ENCODE peak calls at places on chromosomes 7 and 10, in ten cellular contexts. One of them, this sample, is unnamed. For H3K9me3, the result is how much of the 10 kb centered on the place peaks cover.

GRCh38 chr7:37352974-37353948 is 95.4 kb downstream of the ELMO1 start:
- DNase-seq in fibroblast of lung: no peak
- DNase-seq in BE2C: peak
- DNase-seq in breast epithelium: no peak
- DNase-seq in tibial artery: peak
- DNase-seq in esophagus squamous epithelium: no peak
- DNase-seq in psoas muscle: no peak
- DNase-seq in MM.1S: peak
- DNase-seq in aorta: peak
- DNase-seq in adipocyte: no peak
- DNase-seq in this sample: peak

GRCh38 chr10:42618424-42618823 is 19.9 kb downstream of the ZNF33B start:
- DNase-seq in fibroblast of lung: no peak
- DNase-seq in BE2C: no peak
- DNase-seq in breast epithelium: no peak
- DNase-seq in tibial artery: no peak
- DNase-seq in esophagus squamous epithelium: no peak
- DNase-seq in psoas muscle: no peak
- DNase-seq in MM.1S: no peak
- DNase-seq in aorta: no peak
- DNase-seq in adipocyte: no peak
- DNase-seq in this sample: no peak

GRCh38 chr10:109968954-109969644 is 38.7 kb upstream of the ADD3 start:
- DNase-seq in fibroblast of lung: no peak
- DNase-seq in BE2C: no peak
- DNase-seq in breast epithelium: no peak
- DNase-seq in tibial artery: no peak
- DNase-seq in esophagus squamous epithelium: no peak
- DNase-seq in psoas muscle: no peak
- DNase-seq in MM.1S: no peak
- DNase-seq in aorta: no peak
- DNase-seq in adipocyte: no peak
- DNase-seq in this sample: no peak

GRCh38 chr10:92218569-92218968 is 72.3 kb downstream of the CPEB3 start:
- DNase-seq in fibroblast of lung: no peak
- DNase-seq in BE2C: no peak
- DNase-seq in breast epithelium: no peak
- DNase-seq in tibial artery: no peak
- DNase-seq in esophagus squamous epithelium: no peak
- DNase-seq in psoas muscle: no peak
- DNase-seq in MM.1S: no peak
- DNase-seq in aorta: no peak
- DNase-seq in adipocyte: no peak
- DNase-seq in this sample: no peak

GRCh38 chr7:2152646-2153045 is 80.1 kb downstream of the MAD1L1 start:
- DNase-seq in fibroblast of lung: no peak
- DNase-seq in BE2C: peak
- DNase-seq in breast epithelium: no peak
- DNase-seq in tibial artery: no peak
- DNase-seq in esophagus squamous epithelium: no peak
- DNase-seq in psoas muscle: no peak
- DNase-seq in MM.1S: no peak
- DNase-seq in aorta: peak
- DNase-seq in adipocyte: no peak
- DNase-seq in this sample: no peak

GRCh38 chr10:128062837-128063563 is 63.2 kb downstream of the MKI67 start:
- DNase-seq in fibroblast of lung: no peak
- DNase-seq in BE2C: no peak
- DNase-seq in breast epithelium: no peak
- DNase-seq in tibial artery: peak
- DNase-seq in esophagus squamous epithelium: no peak
- DNase-seq in psoas muscle: no peak
- DNase-seq in MM.1S: peak
- DNase-seq in aorta: peak
- DNase-seq in adipocyte: no peak
- DNase-seq in this sample: no peak

GRCh38 chr10:21496285-21497176 is 29.0 kb downstream of the SKIDA1 start:
- DNase-seq in fibroblast of lung: peak
- DNase-seq in BE2C: peak
- DNase-seq in breast epithelium: no peak
- DNase-seq in tibial artery: peak
- DNase-seq in esophagus squamous epithelium: no peak
- DNase-seq in psoas muscle: peak
- DNase-seq in MM.1S: peak
- DNase-seq in aorta: peak
- DNase-seq in adipocyte: peak
- DNase-seq in this sample: peak

GRCh38 chr10:47347303-47347675 is 874 bp upstream of the RBP3 start:
- DNase-seq in fibroblast of lung: no peak
- DNase-seq in BE2C: no peak
- DNase-seq in breast epithelium: no peak
- DNase-seq in tibial artery: peak
- DNase-seq in esophagus squamous epithelium: no peak
- DNase-seq in psoas muscle: no peak
- DNase-seq in MM.1S: no peak
- DNase-seq in aorta: no peak
- DNase-seq in adipocyte: no peak
- DNase-seq in this sample: no peak

GRCh38 chr10:87750817-87751216 is 67.2 kb downstream of the ATAD1 start:
- DNase-seq in fibroblast of lung: no peak
- DNase-seq in BE2C: no peak
- DNase-seq in breast epithelium: no peak
- DNase-seq in tibial artery: no peak
- DNase-seq in esophagus squamous epithelium: no peak
- DNase-seq in psoas muscle: no peak
- DNase-seq in MM.1S: peak
- DNase-seq in aorta: no peak
- DNase-seq in adipocyte: no peak
- DNase-seq in this sample: no peak

GRCh38 chr7:43569424-43569823 is 13.5 kb upstream of the STK17A start:
- DNase-seq in fibroblast of lung: peak
- DNase-seq in BE2C: no peak
- DNase-seq in breast epithelium: no peak
- DNase-seq in tibial artery: no peak
- DNase-seq in esophagus squamous epithelium: no peak
- DNase-seq in psoas muscle: no peak
- DNase-seq in MM.1S: no peak
- DNase-seq in aorta: no peak
- DNase-seq in adipocyte: peak
- DNase-seq in this sample: no peak

GRCh38 chr7:106424476-106425016 is 139.8 kb upstream of the NAMPT start:
- DNase-seq in fibroblast of lung: no peak
- DNase-seq in BE2C: no peak
- DNase-seq in breast epithelium: no peak
- DNase-seq in tibial artery: no peak
- DNase-seq in esophagus squamous epithelium: no peak
- DNase-seq in psoas muscle: no peak
- DNase-seq in MM.1S: no peak
- DNase-seq in aorta: no peak
- DNase-seq in adipocyte: no peak
- DNase-seq in this sample: no peak

GRCh38 chr7:16420649-16421332 is 547 bp downstream of the CRPPA start:
- DNase-seq in fibroblast of lung: peak
- DNase-seq in BE2C: peak
- DNase-seq in breast epithelium: peak
- DNase-seq in tibial artery: peak
- DNase-seq in esophagus squamous epithelium: peak
- DNase-seq in psoas muscle: peak
- DNase-seq in MM.1S: peak
- DNase-seq in aorta: peak
- DNase-seq in adipocyte: peak
- DNase-seq in this sample: peak

GRCh38 chr10:113326160-113327111 is 226.4 kb upstream of the HABP2 start:
- DNase-seq in fibroblast of lung: peak
- DNase-seq in BE2C: peak
- DNase-seq in breast epithelium: no peak
- DNase-seq in tibial artery: peak
- DNase-seq in esophagus squamous epithelium: no peak
- DNase-seq in psoas muscle: peak
- DNase-seq in MM.1S: no peak
- DNase-seq in aorta: peak
- DNase-seq in adipocyte: peak
- DNase-seq in this sample: peak

GRCh38 chr7:48090095-48090805 is 1.2 kb downstream of the UPP1 start:
- DNase-seq in fibroblast of lung: peak
- DNase-seq in BE2C: no peak
- DNase-seq in breast epithelium: no peak
- DNase-seq in tibial artery: no peak
- DNase-seq in esophagus squamous epithelium: no peak
- DNase-seq in psoas muscle: peak
- DNase-seq in MM.1S: no peak
- DNase-seq in aorta: no peak
- DNase-seq in adipocyte: no peak
- DNase-seq in this sample: peak
- H3K4me3 ChIP-seq in fibroblast of lung: peak
- H3K4me3 ChIP-seq in BE2C: peak
- H3K4me3 ChIP-seq in breast epithelium: peak
- H3K4me3 ChIP-seq in tibial artery: peak
- H3K4me3 ChIP-seq in esophagus squamous epithelium: peak
- H3K4me3 ChIP-seq in psoas muscle: peak
- H3K4me3 ChIP-seq in MM.1S: peak
- H3K4me3 ChIP-seq in aorta: no peak
- H3K4me3 ChIP-seq in adipocyte: peak
- H3K4me3 ChIP-seq in this sample: peak

DNA sequence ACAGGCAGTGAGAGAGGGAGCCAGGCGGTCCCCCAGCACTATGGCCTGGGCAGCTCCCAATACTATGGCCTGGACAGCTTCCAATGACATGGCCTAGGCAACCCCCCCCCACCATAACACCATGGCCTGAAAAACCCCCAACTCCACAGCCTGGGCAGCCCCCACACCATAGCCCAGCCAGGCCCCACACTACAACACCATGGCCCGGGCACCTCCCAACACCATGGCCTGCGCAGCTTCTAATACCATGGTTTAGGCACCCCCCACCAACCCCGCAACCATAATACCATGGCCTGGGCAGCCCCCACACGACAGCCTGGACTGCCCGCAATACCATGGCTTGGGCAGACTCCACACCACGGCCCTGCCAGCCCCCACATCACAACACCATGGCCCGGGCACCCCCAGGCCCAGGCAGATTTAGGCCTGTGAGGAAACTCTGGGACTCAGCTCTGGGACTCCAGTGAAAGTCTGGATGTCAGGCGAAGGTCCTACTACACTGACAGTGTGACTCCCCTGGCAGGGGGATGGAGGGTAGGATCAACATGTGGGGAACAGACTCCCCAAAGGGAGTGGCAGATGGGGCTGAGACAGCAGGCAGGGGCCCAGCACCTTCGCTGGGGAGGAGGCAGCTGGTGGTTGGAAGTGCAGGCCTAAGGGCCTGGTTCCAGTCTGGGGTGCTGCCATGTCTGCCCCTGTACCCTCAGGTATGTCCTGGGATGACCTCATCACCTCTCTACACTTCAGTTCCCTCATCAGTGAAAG is 8.7 kb downstream of the CPXM2 start:
- DNase-seq in fibroblast of lung: no peak
- DNase-seq in BE2C: no peak
- DNase-seq in breast epithelium: no peak
- DNase-seq in tibial artery: no peak
- DNase-seq in esophagus squamous epithelium: no peak
- DNase-seq in psoas muscle: no peak
- DNase-seq in MM.1S: no peak
- DNase-seq in aorta: no peak
- DNase-seq in adipocyte: no peak
- DNase-seq in this sample: no peak
- H3K9me3 ChIP-seq in fibroblast of lung: under half
- H3K9me3 ChIP-seq in BE2C: under half
- H3K9me3 ChIP-seq in breast epithelium: under half
- H3K9me3 ChIP-seq in tibial artery: under half
- H3K9me3 ChIP-seq in esophagus squamous epithelium: under half
- H3K9me3 ChIP-seq in psoas muscle: under half
- H3K9me3 ChIP-seq in MM.1S: under half
- H3K9me3 ChIP-seq in aorta: under half
- H3K9me3 ChIP-seq in adipocyte: under half
- H3K9me3 ChIP-seq in this sample: under half

GRCh38 chr10:103849212-103849877 is 6.0 kb downstream of the SH3PXD2A start:
- DNase-seq in fibroblast of lung: no peak
- DNase-seq in BE2C: no peak
- DNase-seq in breast epithelium: no peak
- DNase-seq in tibial artery: no peak
- DNase-seq in esophagus squamous epithelium: no peak
- DNase-seq in psoas muscle: no peak
- DNase-seq in MM.1S: no peak
- DNase-seq in aorta: no peak
- DNase-seq in adipocyte: no peak
- DNase-seq in this sample: peak
- H3K4me3 ChIP-seq in fibroblast of lung: peak
- H3K4me3 ChIP-seq in BE2C: no peak
- H3K4me3 ChIP-seq in breast epithelium: no peak
- H3K4me3 ChIP-seq in tibial artery: no peak
- H3K4me3 ChIP-seq in esophagus squamous epithelium: no peak
- H3K4me3 ChIP-seq in psoas muscle: no peak
- H3K4me3 ChIP-seq in MM.1S: no peak
- H3K4me3 ChIP-seq in aorta: no peak
- H3K4me3 ChIP-seq in adipocyte: peak
- H3K4me3 ChIP-seq in this sample: no peak

GRCh38 chr10:17257466-17258321 is 29.7 kb downstream of the VIM start:
- DNase-seq in fibroblast of lung: peak
- DNase-seq in BE2C: peak
- DNase-seq in breast epithelium: no peak
- DNase-seq in tibial artery: no peak
- DNase-seq in esophagus squamous epithelium: no peak
- DNase-seq in psoas muscle: no peak
- DNase-seq in MM.1S: peak
- DNase-seq in aorta: no peak
- DNase-seq in adipocyte: peak
- DNase-seq in this sample: no peak

GRCh38 chr10:17265468-17265867 is 37.4 kb downstream of the VIM start:
- DNase-seq in fibroblast of lung: no peak
- DNase-seq in BE2C: no peak
- DNase-seq in breast epithelium: no peak
- DNase-seq in tibial artery: no peak
- DNase-seq in esophagus squamous epithelium: no peak
- DNase-seq in psoas muscle: no peak
- DNase-seq in MM.1S: no peak
- DNase-seq in aorta: no peak
- DNase-seq in adipocyte: no peak
- DNase-seq in this sample: no peak

GRCh38 chr10:17262502-17262901 is 34.5 kb downstream of the VIM start:
- DNase-seq in fibroblast of lung: no peak
- DNase-seq in BE2C: no peak
- DNase-seq in breast epithelium: no peak
- DNase-seq in tibial artery: no peak
- DNase-seq in esophagus squamous epithelium: no peak
- DNase-seq in psoas muscle: no peak
- DNase-seq in MM.1S: no peak
- DNase-seq in aorta: no peak
- DNase-seq in adipocyte: no peak
- DNase-seq in this sample: no peak

DNA sequence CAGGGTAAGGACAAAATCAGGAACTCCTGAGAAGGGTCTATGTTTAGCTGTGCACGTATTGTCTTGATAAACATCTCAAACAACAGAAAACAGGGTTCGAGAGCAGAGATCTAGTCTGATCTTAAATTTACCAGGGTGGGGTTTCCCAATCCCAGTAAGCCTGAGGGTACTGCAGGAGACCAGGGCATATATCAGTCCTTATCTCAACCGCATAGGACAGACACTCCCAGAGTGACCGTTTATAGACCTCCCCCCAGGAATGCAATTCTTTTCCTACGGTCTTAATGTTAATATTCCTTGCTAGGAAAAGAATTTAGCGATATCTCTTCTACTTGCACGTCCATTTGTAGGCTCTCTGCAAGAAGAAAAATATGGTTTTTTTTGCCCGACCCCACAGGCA is 35.5 kb downstream of the VIM start:
- DNase-seq in fibroblast of lung: no peak
- DNase-seq in BE2C: no peak
- DNase-seq in breast epithelium: no peak
- DNase-seq in tibial artery: no peak
- DNase-seq in esophagus squamous epithelium: no peak
- DNase-seq in psoas muscle: no peak
- DNase-seq in MM.1S: no peak
- DNase-seq in aorta: no peak
- DNase-seq in adipocyte: no peak
- DNase-seq in this sample: no peak
- H3K9me3 ChIP-seq in fibroblast of lung: under half
- H3K9me3 ChIP-seq in BE2C: under half
- H3K9me3 ChIP-seq in breast epithelium: under half
- H3K9me3 ChIP-seq in tibial artery: under half
- H3K9me3 ChIP-seq in esophagus squamous epithelium: under half
- H3K9me3 ChIP-seq in psoas muscle: under half
- H3K9me3 ChIP-seq in MM.1S: under half
- H3K9me3 ChIP-seq in aorta: under half
- H3K9me3 ChIP-seq in adipocyte: under half
- H3K9me3 ChIP-seq in this sample: under half